ENCODE peak calls at places on chromosome 2, in four cellular contexts. Z is HCT116, T is Panc1, Q is K562. E is an unnamed sample.

GRCh38 chr2:151774506-151774905 is 40.2 kb upstream of the NEB start:
- DNase-seq in Z (peak), T (no peak), Q (no peak), E (no peak)

GRCh38 chr2:16664052-16664731 is 1.4 kb downstream of the CYRIA start:
- DNase-seq in Z (no peak), T (no peak), Q (no peak), E (no peak)

GRCh38 chr2:27054721-27055120 is 3.3 kb downstream of the AGBL5 start:
- DNase-seq in Z (no peak), T (no peak), Q (no peak), E (no peak)

GRCh38 chr2:109217362-109218086 is 88.5 kb downstream of the SH3RF3 start:
- DNase-seq in Z (no peak), T (no peak), Q (no peak), E (no peak)

GRCh38 chr2:62284980-62285379 is 89.1 kb downstream of the B3GNT2 start:
- DNase-seq in Z (no peak), T (no peak), Q (no peak), E (no peak)

GRCh38 chr2:16559263-16559662 is 106.4 kb downstream of the CYRIA start:
- DNase-seq in Z (no peak), T (no peak), Q (no peak), E (no peak)

GRCh38 chr2:234468503-234468902 is 28.4 kb downstream of the ARL4C start:
- DNase-seq in Z (no peak), T (no peak), Q (no peak), E (no peak)

GRCh38 chr2:1049691-1050090 is 99.0 kb downstream of the SNTG2 start:
- DNase-seq in Z (no peak), T (no peak), Q (no peak), E (no peak)

GRCh38 chr2:164014068-164014577 is 278.3 kb upstream of the FIGN start:
- DNase-seq in Z (no peak), T (no peak), Q (no peak), E (no peak)

GRCh38 chr2:239368321-239368720 is 32.5 kb downstream of the HDAC4 start:
- DNase-seq in Z (no peak), T (no peak), Q (no peak), E (no peak)

GRCh38 chr2:25402477-25402876 is 60.8 kb upstream of the DNMT3A start:
- DNase-seq in Z (no peak), T (no peak), Q (no peak), E (no peak)

GRCh38 chr2:231604101-231604684 is 11.5 kb downstream of the TEX44 start:
- DNase-seq in Z (no peak), T (no peak), Q (peak), E (peak)

GRCh38 chr2:62333961-62334360 is 138.0 kb downstream of the B3GNT2 start:
- DNase-seq in Z (no peak), T (no peak), Q (no peak), E (no peak)

GRCh38 chr2:62593825-62594224 is 87.8 kb upstream of the TMEM17 start:
- DNase-seq in Z (no peak), T (no peak), Q (no peak), E (no peak)

GRCh38 chr2:226063704-226064390 is 664.3 kb downstream of the NYAP2 start:
- DNase-seq in Z (peak), T (no peak), Q (no peak), E (no peak)

GRCh38 chr2:198135481-198135934 is 331.1 kb downstream of the PLCL1 start:
- DNase-seq in Z (no peak), T (no peak), Q (no peak), E (no peak)

GRCh38 chr2:18623782-18624181 is 34.4 kb upstream of the NT5C1B start:
- DNase-seq in Z (no peak), T (no peak), Q (no peak), E (no peak)

GRCh38 chr2:42808301-42808700 is 15.9 kb upstream of the HAAO start:
- DNase-seq in Z (no peak), T (no peak), Q (no peak), E (no peak)

GRCh38 chr2:1781291-1782080 is 37.2 kb upstream of the PXDN start:
- DNase-seq in Z (peak), T (no peak), Q (no peak), E (no peak)

GRCh38 chr2:205107810-205108209 is 562.5 kb downstream of the PARD3B start:
- DNase-seq in Z (no peak), T (no peak), Q (peak), E (no peak)

GRCh38 chr2:217552081-217552480 is 450.7 kb downstream of the TNS1 start:
- DNase-seq in Z (no peak), T (no peak), Q (no peak), E (no peak)

GRCh38 chr2:152646775-152647174 is 70.5 kb downstream of the PRPF40A start:
- DNase-seq in Z (no peak), T (peak), Q (no peak), E (peak)

GRCh38 chr2:854460-854859 is 96.2 kb upstream of the SNTG2 start:
- DNase-seq in Z (peak), T (peak), Q (peak), E (peak)

GRCh38 chr2:10873171-10873570 is 38.6 kb upstream of the KCNF1 start:
- DNase-seq in Z (no peak), T (no peak), Q (no peak), E (no peak)

GRCh38 chr2:10518470-10519060 is 70.4 kb upstream of the ODC1 start:
- DNase-seq in Z (no peak), T (no peak), Q (no peak), E (no peak)

GRCh38 chr2:157782057-157782845 is 93.9 kb downstream of the ACVR1 start:
- DNase-seq in Z (no peak), T (no peak), Q (peak), E (peak)

GRCh38 chr2:33069894-33070651 is 123.3 kb downstream of the LTBP1 start:
- DNase-seq in Z (peak), T (peak), Q (peak), E (peak)

GRCh38 chr2:166335284-166335683 is 40.5 kb downstream of the SCN9A start:
- DNase-seq in Z (no peak), T (no peak), Q (peak), E (peak)

GRCh38 chr2:113273031-113273551 is 5.6 kb downstream of the PAX8 start:
- DNase-seq in Z (no peak), T (no peak), Q (peak), E (peak)

GRCh38 chr2:171878481-171878993 is 15.5 kb downstream of the SLC25A12 start:
- DNase-seq in Z (no peak), T (no peak), Q (peak), E (peak)

GRCh38 chr2:112493048-112493447 is 11.1 kb downstream of the TTL start:
- DNase-seq in Z (no peak), T (no peak), Q (no peak), E (no peak)

GRCh38 chr2:47598476-47598875 is 184.5 kb upstream of the MSH6 start:
- DNase-seq in Z (no peak), T (no peak), Q (no peak), E (no peak)

GRCh38 chr2:29606105-29606871 is 315.1 kb downstream of the ALK start:
- DNase-seq in Z (no peak), T (no peak), Q (no peak), E (no peak)

DNA sequence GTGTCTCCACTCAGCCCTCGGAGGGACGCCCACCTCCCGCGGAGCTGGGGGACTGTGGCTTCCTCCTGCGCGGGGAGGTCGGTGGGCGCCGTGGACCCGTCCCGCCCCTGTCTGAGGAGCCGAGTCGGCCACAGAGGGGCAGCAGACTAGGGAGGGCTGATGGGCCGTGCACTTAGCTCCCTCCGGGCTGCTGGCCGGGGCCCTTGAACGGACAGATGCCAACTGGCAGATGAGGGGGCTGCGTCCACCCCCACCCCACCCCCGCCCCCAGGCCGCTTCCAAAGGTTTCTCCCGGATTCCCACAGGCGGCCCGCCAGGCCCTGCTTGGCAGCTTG is 10.4 kb upstream of the UBE2F start:
- DNase-seq in Z (no peak), T (no peak), Q (no peak), E (no peak)
- TF ChIP-seq CTCF in Z (no peak), T (no peak), Q (no peak), E (peak)

GRCh38 chr2:154158101-154158500 is 286.4 kb downstream of the GALNT13 start:
- DNase-seq in Z (no peak), T (no peak), Q (no peak), E (no peak)
- TF ChIP-seq TCF7L2 in Z (no peak), T (no peak), Q (no peak), E (no peak)

GRCh38 chr2:219176818-219177593 is at the start of gene CNPPD1:
- DNase-seq in Z (peak), T (peak), Q (peak), E (peak)
- TF ChIP-seq CTCF in Z (no peak), T (no peak), Q (no peak), E (no peak)

GRCh38 chr2:219832904-219833303 is 205.5 kb downstream of the SLC4A3 start:
- DNase-seq in Z (no peak), T (no peak), Q (no peak), E (no peak)

GRCh38 chr2:219829968-219830738 is 202.7 kb downstream of the SLC4A3 start:
- DNase-seq in Z (no peak), T (no peak), Q (no peak), E (no peak)

GRCh38 chr2:219836647-219837177 is 209.3 kb downstream of the SLC4A3 start:
- DNase-seq in Z (no peak), T (no peak), Q (no peak), E (peak)

GRCh38 chr2:219831957-219832356 is 204.5 kb downstream of the SLC4A3 start:
- DNase-seq in Z (no peak), T (no peak), Q (no peak), E (no peak)

DNA sequence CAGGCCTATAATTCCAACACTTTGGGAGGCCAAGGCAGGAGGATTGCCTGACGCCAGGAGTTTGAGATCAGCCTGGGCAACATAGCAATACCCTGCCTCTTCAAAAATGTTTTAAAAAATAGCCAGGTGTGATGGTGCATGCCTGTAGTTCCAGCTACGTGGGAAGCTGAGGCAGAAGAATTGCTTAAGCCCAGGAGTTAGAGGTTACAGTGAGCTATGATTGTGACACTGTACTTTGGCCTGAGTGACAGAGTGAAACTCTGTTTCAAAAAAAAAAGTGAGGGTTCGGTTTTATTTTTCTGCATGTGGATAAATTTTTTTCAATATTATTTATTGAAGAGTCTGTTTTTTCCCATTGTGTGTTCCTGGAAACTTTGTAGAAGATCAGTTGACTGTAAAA is 208.1 kb downstream of the SLC4A3 start:
- DNase-seq in Z (no peak), T (no peak), Q (no peak), E (no peak)
- TF ChIP-seq TCF7L2 in Z (no peak), T (no peak), Q (no peak), E (no peak)

GRCh38 chr2:229230215-229230614 is 40.9 kb downstream of the PID1 start:
- DNase-seq in Z (no peak), T (no peak), Q (no peak), E (no peak)
- TF ChIP-seq CTCF in Z (no peak), T (no peak), Q (no peak), E (no peak)

GRCh38 chr2:68762665-68763064 is 28.1 kb downstream of the ARHGAP25 start:
- DNase-seq in Z (no peak), T (no peak), Q (no peak), E (no peak)
- TF ChIP-seq TCF7L2 in Z (no peak), T (no peak), Q (no peak), E (no peak)

GRCh38 chr2:187497140-187497539 is 49.1 kb upstream of the CALCRL start:
- DNase-seq in Z (no peak), T (no peak), Q (no peak), E (no peak)

GRCh38 chr2:187499941-187500532 is 52.0 kb upstream of the CALCRL start:
- DNase-seq in Z (peak), T (peak), Q (peak), E (peak)

GRCh38 chr2:187502467-187502866 is 51.8 kb downstream of the TFPI start:
- DNase-seq in Z (no peak), T (no peak), Q (no peak), E (no peak)

GRCh38 chr2:187497858-187498463 is 49.9 kb upstream of the CALCRL start:
- DNase-seq in Z (peak), T (no peak), Q (no peak), E (no peak)

GRCh38 chr2:187500585-187501359 is 52.7 kb upstream of the CALCRL start:
- DNase-seq in Z (peak), T (peak), Q (peak), E (peak)
- TF ChIP-seq CTCF in Z (peak), T (peak), Q (peak), E (peak)

DNA sequence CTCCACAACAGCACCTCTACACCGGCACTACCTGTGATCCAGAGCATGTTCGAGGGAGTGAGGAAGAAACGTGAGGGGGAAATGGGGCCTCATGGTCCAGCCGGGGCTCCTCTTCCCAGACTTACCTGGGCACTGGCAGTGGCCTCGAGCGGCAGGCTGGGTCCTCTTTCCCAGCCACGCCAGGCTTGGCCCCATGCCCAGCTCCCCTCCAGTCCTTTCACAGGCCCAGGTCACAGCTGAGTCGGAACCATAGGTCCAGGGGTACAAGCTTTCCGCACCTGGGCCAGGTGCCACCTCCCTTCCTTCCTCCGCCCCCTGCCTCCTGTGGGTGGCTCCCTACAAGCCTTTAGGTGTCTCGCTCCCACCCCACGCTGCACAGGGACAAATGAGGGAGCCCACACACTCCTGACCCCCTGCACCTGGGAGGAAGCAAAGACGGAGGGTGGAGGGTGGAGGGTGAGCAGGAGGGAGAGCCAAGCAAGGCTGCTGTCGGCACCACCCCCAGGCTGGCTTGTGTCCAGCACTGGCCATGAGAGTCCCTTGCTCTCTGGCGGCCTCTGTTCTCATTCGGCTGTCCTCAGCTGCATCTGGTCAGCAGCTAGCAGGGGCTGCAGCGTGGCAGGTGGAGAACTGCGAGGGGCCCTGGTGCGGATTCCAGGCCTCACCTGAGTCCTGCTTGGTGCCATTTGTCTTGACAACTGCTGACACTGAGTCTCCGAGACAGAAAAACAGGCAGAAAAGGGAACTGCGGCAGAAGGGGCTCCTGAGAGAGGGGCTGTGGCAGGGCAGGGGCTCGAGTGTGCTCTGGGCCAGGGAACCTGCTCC is 26.8 kb downstream of the ADRA2B start:
- DNase-seq in Z (no peak), T (no peak), Q (peak), E (no peak)
- TF ChIP-seq TCF7L2 in Z (no peak), T (no peak), Q (no peak), E (no peak)

GRCh38 chr2:59774821-59775463 is 778.5 kb downstream of the BCL11A start:
- DNase-seq in Z (no peak), T (no peak), Q (no peak), E (no peak)
- TF ChIP-seq CTCF in Z (no peak), T (no peak), Q (no peak), E (no peak)